ENCODE peak calls at places on chromosomes 13 and 19, in four cellular contexts. U is astrocyte of the hippocampus, O is T1000, R is AG09319. W is an unnamed sample.
A peak's percentile ranks its signal among the peaks of the same experiment; 100 is the strongest.

GRCh38 chr13:29105779-29106178 is 285.6 kb downstream of the MTUS2 start:
- DNase-seq in R (no peak), U (no peak), O (no peak), W (no peak)

GRCh38 chr13:97946951-97947588 is 6.4 kb upstream of the IPO5 start:
- DNase-seq in U (peak; percentile 75), O (peak; percentile 20), R (peak; percentile 48), W (no peak)

GRCh38 chr19:56125806-56126590 is 4.9 kb upstream of the ZNF787 start:
- DNase-seq in O (no peak), R (no peak), U (no peak), W (no peak)

GRCh38 chr19:39078436-39079200 is 5.5 kb upstream of the ACP7 start:
- DNase-seq in O (peak; percentile 77), R (peak; percentile 82), U (peak; percentile 97), W (no peak)

GRCh38 chr19:14582894-14583340 is at the start of gene CLEC17A:
- DNase-seq in R (no peak), O (no peak), U (no peak), W (no peak)

GRCh38 chr13:31322025-31322424 is 122.2 kb downstream of the B3GLCT start:
- DNase-seq in O (no peak), R (peak; percentile 11), U (no peak), W (no peak)

GRCh38 chr13:39712626-39713025 is 57.2 kb downstream of the COG6 start:
- DNase-seq in R (no peak), O (no peak), U (no peak), W (no peak)

GRCh38 chr19:30281903-30282302 is 90.3 kb upstream of the ZNF536 start:
- DNase-seq in R (no peak), O (no peak), U (no peak), W (no peak)

GRCh38 chr13:91467236-91467635 is 68.8 kb downstream of the GPC5 start:
- DNase-seq in R (no peak), U (no peak), O (no peak), W (no peak)

GRCh38 chr19:42032428-42032827 is 37.6 kb downstream of the GRIK5 start:
- DNase-seq in U (peak; percentile 53), R (no peak), O (no peak), W (peak; percentile 80)

GRCh38 chr13:25415196-25415595 is 43.4 kb downstream of the ATP8A2 start:
- DNase-seq in R (no peak), O (no peak), U (no peak), W (no peak)

GRCh38 chr19:24177686-24178085 is 90.7 kb downstream of the ZNF254 start:
- DNase-seq in O (no peak), R (no peak), U (no peak), W (no peak)

GRCh38 chr19:2782357-2782935 is 627 bp downstream of the SGTA start:
- DNase-seq in R (no peak), O (no peak), U (no peak), W (no peak)

GRCh38 chr13:51838235-51838846 is 6.6 kb downstream of the TMEM272 start:
- DNase-seq in R (no peak), U (peak; percentile 73), O (no peak), W (no peak)

GRCh38 chr13:63279136-63279535 is 1863.5 kb upstream of the PCDH20 start:
- DNase-seq in U (no peak), R (no peak), O (no peak), W (no peak)

GRCh38 chr19:56138069-56138468 is 3.0 kb upstream of the ZNF444 start:
- DNase-seq in U (no peak), R (no peak), O (no peak), W (no peak)

GRCh38 chr13:38998739-38999138 is 8.1 kb upstream of the STOML3 start:
- DNase-seq in O (no peak), U (no peak), R (no peak), W (no peak)

GRCh38 chr19:41192574-41193419 is at the start of gene CYP2S1:
- DNase-seq in U (peak; percentile 42), O (no peak), R (no peak), W (no peak)

GRCh38 chr19:2055871-2056809 is 5.1 kb upstream of the MKNK2 start:
- DNase-seq in U (peak; percentile 53), R (peak; percentile 82), O (no peak), W (no peak)

GRCh38 chr13:49373699-49374098 is 70.2 kb downstream of the CAB39L start:
- DNase-seq in U (no peak), O (no peak), R (no peak), W (no peak)

GRCh38 chr13:41847216-41847615 is 113.7 kb downstream of the VWA8 start:
- DNase-seq in O (no peak), R (no peak), U (no peak), W (no peak)

GRCh38 chr13:21733475-21734311 is 62.8 kb downstream of the FGF9 start:
- DNase-seq in U (peak; percentile 55), R (no peak), O (no peak), W (no peak)

GRCh38 chr13:40401911-40402776 is 264.3 kb downstream of the FOXO1 start:
- DNase-seq in U (peak; percentile 96), O (peak; percentile 72), R (peak; percentile 89), W (no peak)

GRCh38 chr19:12777217-12778019 is 2.1 kb upstream of the HOOK2 start:
- DNase-seq in O (peak; percentile 52), R (no peak), U (peak; percentile 92), W (peak; percentile 63)

GRCh38 chr19:47421844-47422395 is 2.6 kb upstream of the MEIS3 start:
- DNase-seq in R (no peak), U (peak; percentile 66), O (no peak), W (no peak)

GRCh38 chr19:1042689-1043511 is 3.0 kb downstream of the ABCA7 start:
- DNase-seq in R (no peak), O (no peak), U (peak; percentile 60), W (no peak)

GRCh38 chr19:40989453-40989852 is 1.6 kb upstream of the CYP2B6 start:
- DNase-seq in O (no peak), U (no peak), R (no peak), W (no peak)

W was measured in NCI-H774.